ENCODE peak calls at places on chromosomes 3 and 15, in four cellular contexts. P is heart left ventricle, N is A549, R is ovary. L is an unnamed sample.

GRCh38 chr3:111151438-111151837 is 79.8 kb downstream of the NECTIN3 start:
- DNase-seq in R (no peak), N (peak; percentile 5), P (no peak), L (no peak)

GRCh38 chr3:33246786-33247185 is 28.2 kb upstream of the SUSD5 start:
- DNase-seq in N (no peak), P (no peak), R (no peak), L (no peak)

GRCh38 chr3:79724206-79724605 is 43.6 kb downstream of the ROBO1 start:
- DNase-seq in R (no peak), N (peak; percentile 6), P (no peak), L (no peak)

GRCh38 chr15:58501636-58502178 is 69.9 kb downstream of the LIPC start:
- DNase-seq in P (no peak), N (no peak), R (no peak), L (no peak)

GRCh38 chr15:66294157-66294931 is 976 bp downstream of the DIS3L start:
- DNase-seq in N (peak; percentile 65), P (no peak), R (no peak), L (no peak)

GRCh38 chr15:94844533-94845390 is 613.4 kb downstream of the MCTP2 start:
- DNase-seq in N (peak; percentile 21), P (peak; percentile 75), R (peak; percentile 65), L (peak; percentile 23)

GRCh38 chr3:187719628-187720336 is 17.4 kb upstream of the RTP2 start:
- DNase-seq in N (no peak), P (no peak), R (no peak), L (peak; percentile 97)

GRCh38 chr3:46565607-46566039 is 479 bp downstream of the LRRC2 start:
- DNase-seq in R (no peak), N (no peak), P (peak; percentile 63), L (peak; percentile 90)

GRCh38 chr3:59237121-59237520 is 187.3 kb upstream of the CFAP20DC start:
- DNase-seq in R (no peak), P (no peak), N (no peak), L (no peak)

GRCh38 chr15:68874788-68875187 is 54.1 kb upstream of the ANP32A start:
- DNase-seq in P (no peak), N (no peak), R (no peak), L (no peak)

GRCh38 chr3:87468938-87469337 is 192.6 kb upstream of the POU1F1 start:
- DNase-seq in P (no peak), N (peak; percentile 37), R (no peak), L (no peak)

GRCh38 chr3:187839422-187839821 is 94.2 kb upstream of the BCL6 start:
- DNase-seq in P (no peak), N (no peak), R (no peak), L (no peak)

GRCh38 chr15:31228980-31229826 is 97.4 kb upstream of the KLF13 start:
- DNase-seq in P (no peak), R (no peak), N (peak; percentile 47), L (no peak)
- TF ChIP-seq POLR2A in P (no peak), R (no peak), N (no peak), L (no peak)

GRCh38 chr3:120449701-120450216 is 1.0 kb downstream of the FSTL1 start:
- DNase-seq in P (no peak), R (no peak), N (no peak), L (peak; percentile 25)

GRCh38 chr3:120451670-120452220 is 953 bp upstream of the FSTL1 start:
- DNase-seq in P (no peak), R (no peak), N (no peak), L (no peak)

GRCh38 chr3:120450261-120450913 is 405 bp downstream of the FSTL1 start:
- DNase-seq in P (peak; percentile 40), N (peak; percentile 49), R (no peak), L (no peak)

GRCh38 chr3:120452816-120453215 is 2.0 kb upstream of the FSTL1 start:
- DNase-seq in R (no peak), P (no peak), N (no peak), L (no peak)

GRCh38 chr3:120450914-120451669 is at the start of gene FSTL1:
- DNase-seq in R (peak; percentile 76), N (no peak), P (peak; percentile 82), L (peak; percentile 16)
- TF ChIP-seq POLR2A in R (peak; percentile 65), N (peak; percentile 72), P (peak; percentile 83), L (peak; percentile 36)

GRCh38 chr3:115019900-115020299 is 127.2 kb downstream of the ZBTB20 start:
- DNase-seq in N (no peak), P (no peak), R (no peak), L (no peak)
- TF ChIP-seq POLR2A in N (no peak), P (no peak), R (no peak), L (no peak)

GRCh38 chr15:70375006-70375409 is 277.3 kb upstream of the TLE3 start:
- DNase-seq in P (peak; percentile 49), N (peak; percentile 72), R (peak; percentile 32), L (no peak)
- TF ChIP-seq POLR2A in P (no peak), N (no peak), R (no peak), L (no peak)

GRCh38 chr15:39582977-39583585 is 2.2 kb downstream of the THBS1 start:
- DNase-seq in P (no peak), N (no peak), R (no peak), L (no peak)

GRCh38 chr15:39580630-39581500 is at the start of gene THBS1:
- DNase-seq in N (peak; percentile 84), P (peak; percentile 93), R (peak; percentile 93), L (peak; percentile 73)

GRCh38 chr15:39583586-39584265 is 2.8 kb downstream of the THBS1 start:
- DNase-seq in N (peak; percentile 33), P (no peak), R (peak; percentile 32), L (no peak)

GRCh38 chr15:39581501-39582285 is 814 bp downstream of the THBS1 start:
- DNase-seq in P (peak; percentile 61), N (peak; percentile 69), R (peak; percentile 64), L (no peak)

GRCh38 chr15:39582286-39582976 is 1.6 kb downstream of the THBS1 start:
- DNase-seq in R (peak; percentile 61), N (no peak), P (peak; percentile 56), L (no peak)
- TF ChIP-seq POLR2A in R (no peak), N (no peak), P (no peak), L (no peak)

L was measured in gastrocnemius medialis.